ENCODE peak calls at places on chromosomes 3 and 15, in ten cellular contexts. Z is lung microvascular endothelial cell, O is H9, Q is iris pigment epithelial cell, E is adipocyte, N is endothelial cell, U is fibroblast of pulmonary artery, K is fibroblast of lung, C is astrocyte of the spinal cord, M is psoas muscle. H is an unnamed sample.

GRCh38 chr15:57651445-57651844 is 55.1 kb upstream of the POLR2M start:
- DNase-seq in M (no peak), K (no peak), U (no peak), E (no peak), O (no peak), Q (no peak), Z (no peak), C (no peak), N (no peak), H (no peak)

GRCh38 chr3:6220361-6220957 is 640.5 kb upstream of the GRM7 start:
- DNase-seq in E (no peak), K (no peak), Z (no peak), M (no peak), Q (no peak), C (no peak), U (no peak), N (no peak), O (no peak), H (no peak)

GRCh38 chr15:74364936-74365618 is 2.4 kb downstream of the CYP11A1 start:
- DNase-seq in Z (no peak), N (no peak), O (peak; percentile 41), E (no peak), M (no peak), C (no peak), U (no peak), K (no peak), Q (no peak), H (no peak)

GRCh38 chr3:128503164-128503651 is 10.2 kb upstream of the GATA2 start:
- DNase-seq in Z (no peak), N (no peak), E (no peak), C (no peak), Q (no peak), M (no peak), O (peak; percentile 42), U (no peak), K (no peak), H (no peak)

GRCh38 chr15:66389859-66390382 is 3.2 kb downstream of the MAP2K1 start:
- DNase-seq in K (peak; percentile 15), C (no peak), N (no peak), Z (peak; percentile 42), M (no peak), E (peak; percentile 29), U (peak; percentile 30), O (no peak), Q (peak; percentile 30), H (no peak)

GRCh38 chr3:67094769-67095168 is 96.7 kb downstream of the KBTBD8 start:
- DNase-seq in Q (peak; percentile 44), O (no peak), U (peak; percentile 51), M (no peak), E (peak; percentile 62), N (no peak), C (no peak), Z (peak; percentile 60), K (no peak), H (no peak)

GRCh38 chr3:119751423-119751822 is 30.5 kb upstream of the NR1I2 start:
- DNase-seq in Z (peak; percentile 59), K (no peak), E (no peak), O (no peak), N (no peak), U (peak; percentile 19), M (no peak), Q (no peak), C (peak; percentile 15), H (no peak)

GRCh38 chr3:133868758-133869429 is 26.8 kb downstream of the RAB6B start:
- DNase-seq in N (no peak), K (no peak), E (no peak), U (no peak), O (no peak), M (no peak), Z (no peak), C (no peak), Q (no peak), H (no peak)

GRCh38 chr3:183449391-183449790 is 21.0 kb upstream of the MCF2L2 start:
- DNase-seq in U (peak; percentile 38), E (peak; percentile 52), C (peak; percentile 34), M (no peak), Q (peak; percentile 49), N (no peak), Z (peak; percentile 68), O (no peak), K (peak; percentile 37), H (no peak)

GRCh38 chr3:146326875-146327543 is 76.1 kb upstream of the PLSCR4 start:
- DNase-seq in N (no peak), M (no peak), K (peak; percentile 61), U (peak; percentile 93), E (peak; percentile 84), C (peak; percentile 79), Q (peak; percentile 72), O (no peak), Z (peak; percentile 86), H (peak; percentile 2)

GRCh38 chr3:130515755-130516154 is 1.2 kb upstream of the COL6A6 start:
- DNase-seq in C (no peak), O (no peak), U (no peak), M (no peak), K (peak; percentile 4), Q (no peak), N (no peak), Z (no peak), E (no peak), H (no peak)

GRCh38 chr3:77467702-77468407 is 428.0 kb downstream of the ROBO2 start:
- DNase-seq in O (no peak), N (no peak), Q (no peak), M (no peak), U (no peak), Z (no peak), C (no peak), E (peak; percentile 42), K (peak; percentile 2), H (no peak)

GRCh38 chr15:59532770-59533379 is 78.7 kb upstream of the GCNT3 start:
- DNase-seq in K (peak; percentile 19), E (peak; percentile 81), Q (peak; percentile 37), O (no peak), U (peak; percentile 68), C (peak; percentile 43), Z (peak; percentile 52), M (no peak), N (peak; percentile 52), H (no peak)

GRCh38 chr3:113111308-113111707 is 100.0 kb upstream of the BOC start:
- DNase-seq in M (no peak), K (peak; percentile 45), E (no peak), C (no peak), O (no peak), Z (no peak), Q (peak; percentile 26), U (no peak), N (no peak), H (no peak)

GRCh38 chr3:149609595-149609994 is 48.2 kb downstream of the WWTR1 start:
- DNase-seq in C (no peak), K (no peak), N (no peak), O (no peak), M (no peak), Q (no peak), E (peak; percentile 8), U (no peak), Z (peak; percentile 83), H (no peak)

GRCh38 chr3:194761384-194761783 is 75.7 kb downstream of the FAM43A start:
- DNase-seq in M (no peak), C (no peak), E (no peak), Z (no peak), N (no peak), Q (no peak), K (no peak), O (no peak), U (no peak), H (no peak)

GRCh38 chr3:23992051-23992628 is 47.1 kb downstream of the NR1D2 start:
- DNase-seq in K (peak; percentile 77), O (no peak), U (peak; percentile 25), Q (peak; percentile 54), M (no peak), E (no peak), N (no peak), Z (peak; percentile 83), C (peak; percentile 59), H (no peak)

GRCh38 chr3:34056951-34057390 is 258.5 kb downstream of the PDCD6IP start:
- DNase-seq in O (no peak), M (no peak), N (no peak), K (no peak), C (peak; percentile 14), U (peak; percentile 13), Z (no peak), Q (peak; percentile 31), E (peak; percentile 28), H (no peak)

GRCh38 chr3:45516829-45517228 is 77.7 kb upstream of the LIMD1 start:
- DNase-seq in K (peak; percentile 68), E (peak; percentile 62), Q (peak; percentile 87), N (no peak), U (no peak), Z (peak; percentile 51), M (no peak), C (peak; percentile 65), O (no peak), H (no peak)

GRCh38 chr3:197297020-197297419 is 1.4 kb downstream of the DLG1 start:
- DNase-seq in E (peak; percentile 35), M (no peak), K (no peak), Z (peak; percentile 17), U (no peak), Q (no peak), N (no peak), O (no peak), C (no peak), H (no peak)

GRCh38 chr3:119579366-119580147 is at the start of gene ADPRH:
- DNase-seq in N (peak; percentile 76), Z (peak; percentile 73), E (peak; percentile 59), O (peak; percentile 82), K (peak; percentile 75), Q (peak; percentile 79), U (peak; percentile 62), M (peak; percentile 94), C (peak; percentile 74), H (peak; percentile 14)

GRCh38 chr3:194296448-194296831 is 54.7 kb downstream of the CPN2 start:
- DNase-seq in Q (peak; percentile 77), C (peak; percentile 67), M (no peak), Z (peak; percentile 53), U (peak; percentile 94), E (peak; percentile 75), N (no peak), K (peak; percentile 90), O (peak; percentile 54), H (no peak)

GRCh38 chr3:188164248-188164687 is 10.3 kb downstream of the LPP start:
- DNase-seq in U (no peak), K (no peak), E (no peak), M (no peak), Q (no peak), C (no peak), N (no peak), Z (peak; percentile 14), O (no peak), H (no peak)

GRCh38 chr15:78893538-78893937 is 20.8 kb downstream of the MORF4L1 start:
- DNase-seq in K (no peak), U (no peak), N (no peak), C (no peak), M (no peak), Z (no peak), E (no peak), O (no peak), Q (no peak), H (no peak)

GRCh38 chr15:99062226-99062625 is 42.7 kb upstream of the SYNM start:
- DNase-seq in U (no peak), C (no peak), M (no peak), N (no peak), Q (no peak), Z (no peak), E (no peak), O (no peak), K (no peak), H (no peak)

GRCh38 chr3:117853923-117854322 is 1144.3 kb downstream of the TUSC7 start:
- DNase-seq in C (peak; percentile 45), K (peak; percentile 88), U (peak; percentile 25), M (no peak), O (no peak), Z (no peak), N (no peak), Q (peak; percentile 64), E (peak; percentile 71), H (no peak)

GRCh38 chr3:55523471-55523870 is 36.4 kb upstream of the WNT5A start:
- DNase-seq in U (no peak), N (no peak), M (no peak), Z (no peak), E (no peak), C (no peak), Q (no peak), K (no peak), O (no peak), H (no peak)

GRCh38 chr3:124916837-124917409 is 17.6 kb downstream of the MUC13 start:
- DNase-seq in U (peak; percentile 18), Z (peak; percentile 4), Q (no peak), C (no peak), O (no peak), E (no peak), M (no peak), N (no peak), K (no peak), H (no peak)

H was measured in substantia nigra.